ENCODE peak calls at places on chromosomes 7 and 10, in four cellular contexts. Z is Panc1, R is fibroblast of pulmonary artery, L is cardiac fibroblast. P is an unnamed sample.

GRCh38 chr7:98923512-98923911 is 45.2 kb downstream of the TRRAP start:
- DNase-seq in L (no peak), Z (no peak), R (no peak), P (no peak)

GRCh38 chr7:27737591-27737990 is 2.4 kb upstream of the TAX1BP1 start:
- DNase-seq in L (no peak), Z (no peak), R (no peak), P (no peak)

GRCh38 chr7:116030626-116031276 is at the start of gene TFEC:
- DNase-seq in L (peak; percentile 50), Z (no peak), R (peak; percentile 63), P (no peak)

GRCh38 chr10:116457480-116457879 is 29.8 kb downstream of the PNLIPRP3 start:
- DNase-seq in R (no peak), Z (no peak), L (no peak), P (no peak)

GRCh38 chr10:97550336-97551149 is 22.0 kb upstream of the ANKRD2 start:
- DNase-seq in Z (no peak), R (no peak), L (no peak), P (no peak)

GRCh38 chr10:15482168-15482567 is 111.1 kb upstream of the FAM171A1 start:
- DNase-seq in L (peak; percentile 46), R (no peak), Z (no peak), P (no peak)

GRCh38 chr10:116878123-116878522 is 28.8 kb downstream of the ENO4 start:
- DNase-seq in R (no peak), Z (no peak), L (no peak), P (no peak)

GRCh38 chr7:95772771-95773581 is 622 bp downstream of the DYNC1I1 start:
- DNase-seq in R (peak; percentile 44), L (peak; percentile 44), Z (no peak), P (no peak)

GRCh38 chr10:60189861-60190475 is 199.7 kb downstream of the ANK3 start:
- DNase-seq in L (peak; percentile 17), Z (no peak), R (peak; percentile 29), P (no peak)

GRCh38 chr7:7889791-7890568 is 78.6 kb upstream of the GLCCI1 start:
- DNase-seq in Z (no peak), R (no peak), L (no peak), P (no peak)

GRCh38 chr10:91570220-91570619 is 62.7 kb downstream of the PPP1R3C start:
- DNase-seq in L (no peak), R (no peak), Z (no peak), P (no peak)

DNA sequence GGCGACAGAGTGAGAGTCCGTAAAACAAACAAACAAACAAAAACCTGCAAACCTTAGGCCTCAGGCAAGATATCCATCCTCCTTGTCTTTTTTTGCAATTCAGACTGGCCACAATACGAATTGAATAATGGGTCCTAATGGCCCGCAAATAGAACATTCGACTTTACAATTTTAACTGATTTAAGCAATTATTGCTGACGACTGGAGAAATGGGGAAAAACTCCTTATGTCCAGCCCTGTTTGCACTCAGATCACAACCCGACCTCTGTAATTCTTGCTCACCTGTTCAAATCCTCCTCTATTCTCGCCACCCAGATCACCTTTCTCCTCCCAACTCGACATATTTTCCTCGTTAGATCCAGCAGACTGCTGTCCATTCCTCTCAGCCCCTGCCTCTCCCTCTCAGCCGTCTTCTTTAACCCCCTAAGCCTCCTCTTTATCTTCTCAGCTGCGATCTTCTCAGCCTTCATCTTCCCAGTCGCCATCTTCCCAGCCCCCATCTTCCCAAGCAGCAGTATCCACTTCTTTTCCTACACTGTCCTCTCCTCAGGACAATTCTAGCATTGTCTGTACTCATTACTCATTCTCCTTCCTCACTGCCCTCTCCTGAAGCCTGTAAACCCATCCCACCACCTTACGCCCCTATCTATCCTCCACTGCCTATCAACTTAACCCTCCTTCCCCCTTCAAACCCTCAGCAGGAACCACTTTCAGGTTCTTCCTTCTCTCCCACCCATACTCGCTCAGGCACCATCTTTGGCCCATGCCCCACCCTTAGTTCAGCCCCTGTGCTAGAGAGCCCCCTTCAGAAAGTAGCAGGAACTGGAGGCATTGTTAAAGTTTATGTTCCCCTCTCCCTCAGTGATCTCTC is 61.8 kb downstream of the LRRC17 start:
- DNase-seq in R (no peak), L (peak; percentile 8), Z (no peak), P (no peak)
- TF ChIP-seq CTCF in R (peak; percentile 18), L (peak; percentile 8), Z (no peak), P (no peak)

GRCh38 chr7:38975944-38976392 is 1.7 kb upstream of the POU6F2 start:
- DNase-seq in L (no peak), Z (no peak), R (no peak), P (no peak)
- H3K4me3 ChIP-seq in L (no peak overlapping the region), Z (no peak overlapping the region), R (no peak overlapping the region), P (no peak overlapping the region)

DNA sequence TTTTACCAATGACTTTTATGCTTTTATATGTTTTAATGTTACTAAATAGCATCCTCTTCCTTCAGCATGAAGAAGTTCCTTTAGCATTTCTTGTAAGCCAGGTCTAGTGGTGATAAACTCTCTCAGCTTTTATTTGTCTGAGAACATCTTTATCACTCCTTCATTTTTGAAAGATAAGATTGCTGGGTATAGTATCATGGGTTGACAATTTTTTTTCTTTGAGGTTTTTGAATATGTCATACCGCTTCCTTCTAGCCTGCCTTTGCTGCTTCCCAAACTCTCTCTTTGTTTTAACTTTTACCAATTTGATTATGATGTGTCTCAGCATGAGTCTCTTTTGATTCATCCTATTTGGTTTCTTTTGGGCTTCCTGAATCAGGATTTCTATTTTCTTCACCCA is 108.2 kb upstream of the KAT6B start:
- DNase-seq in Z (no peak), R (no peak), L (no peak), P (no peak)
- TF ChIP-seq CTCF in Z (no peak), R (no peak), L (no peak), P (no peak)

DNA sequence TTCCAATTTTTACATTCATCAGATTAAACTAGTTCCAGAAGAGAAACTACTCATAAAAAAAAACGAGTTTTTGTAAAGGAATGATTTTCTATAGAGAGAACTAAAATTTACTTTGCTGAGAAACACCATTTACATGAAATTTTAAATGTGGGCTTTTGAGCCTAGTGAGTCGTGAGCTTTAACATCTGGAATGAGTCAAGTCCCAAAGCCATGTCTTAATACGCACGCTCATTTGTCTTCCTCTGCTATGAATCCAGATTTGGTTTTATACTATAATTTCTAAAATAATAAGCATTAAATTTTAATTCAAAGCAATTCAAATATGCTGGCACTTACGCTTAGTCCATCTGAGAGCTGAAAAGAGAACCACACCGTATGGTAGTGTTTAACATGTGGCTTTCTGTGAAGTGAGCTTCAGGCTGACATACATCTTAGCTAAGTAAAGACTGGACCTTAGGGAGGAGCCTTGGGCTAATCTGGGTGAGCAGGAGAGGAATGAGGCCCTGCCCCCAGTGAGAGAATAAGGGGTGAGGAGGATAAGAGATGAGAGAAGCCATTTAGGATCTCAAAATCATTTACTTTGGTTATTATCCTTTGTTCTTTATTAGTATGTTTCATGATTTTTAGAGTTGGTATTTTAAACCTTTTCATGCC is 52.2 kb downstream of the CUBN start:
- DNase-seq in Z (no peak), R (peak; percentile 23), L (peak; percentile 52), P (no peak)
- H3K4me3 ChIP-seq in Z (no peak overlapping the region), R (no peak overlapping the region), L (no peak overlapping the region), P (no peak overlapping the region)

P was measured in BJ.